ENCODE peak calls at places on chromosomes 13 and 19, in seven cellular contexts. G is psoas muscle; X is CD8-positive, alpha-beta T cell; L is fibroblast of lung; N is AG04450; C is AG10803; J is stomach. R is an unnamed sample.
A peak's percentile ranks its signal among the peaks of the same experiment; 100 is the strongest.

GRCh38 chr19:54416695-54417491 is 1.6 kb downstream of the TTYH1 start:
- DNase-seq in G (no peak), X (no peak), L (no peak), N (no peak), C (no peak), J (no peak), R (no peak)

GRCh38 chr13:102484329-102484728 is 82.5 kb upstream of the FGF14 start:
- DNase-seq in G (no peak), X (no peak), L (peak; percentile 40), N (no peak), C (no peak), J (no peak), R (peak; percentile 4)

GRCh38 chr13:112901951-112902651 is 66.9 kb upstream of the MCF2L start:
- DNase-seq in G (no peak), X (no peak), L (peak; percentile 4), N (no peak), C (no peak), J (peak; percentile 41), R (no peak)

GRCh38 chr13:99778500-99778899 is 193.1 kb downstream of the ZIC5 start:
- DNase-seq in G (no peak), X (no peak), L (no peak), N (no peak), C (no peak), J (no peak), R (no peak)

GRCh38 chr19:4794971-4795370 is 3.4 kb downstream of the FEM1A start:
- DNase-seq in G (peak; percentile 31), X (no peak), L (no peak), N (no peak), C (no peak), J (no peak), R (no peak)

GRCh38 chr19:10270180-10270615 is 722 bp upstream of the ICAM1 start:
- DNase-seq in G (peak; percentile 69), X (peak; percentile 43), L (no peak), N (no peak), C (no peak), J (peak; percentile 75), R (peak; percentile 25)

GRCh38 chr13:44759222-44759721 is 183.1 kb upstream of the TSC22D1 start:
- DNase-seq in G (no peak), X (no peak), L (no peak), N (no peak), C (no peak), J (peak; percentile 41), R (no peak)

GRCh38 chr13:95403349-95404140 is 102.3 kb upstream of the ABCC4 start:
- DNase-seq in G (no peak), X (no peak), L (no peak), N (no peak), C (no peak), J (no peak), R (no peak)

GRCh38 chr13:91647361-91647970 is 249.0 kb downstream of the GPC5 start:
- DNase-seq in G (no peak), X (no peak), L (peak; percentile 81), N (no peak), C (no peak), J (no peak), R (no peak)

GRCh38 chr19:22735911-22736645 is 47.9 kb downstream of the ZNF99 start:
- DNase-seq in G (no peak), X (no peak), L (no peak), N (no peak), C (no peak), J (no peak), R (no peak)

GRCh38 chr19:4014541-4015491 is 7.3 kb downstream of the PIAS4 start:
- DNase-seq in G (peak; percentile 55), X (no peak), L (no peak), N (no peak), C (no peak), J (peak; percentile 55), R (no peak)

GRCh38 chr19:12295191-12295590 is 508 bp upstream of the ZNF44 start:
- DNase-seq in G (no peak), X (no peak), L (no peak), N (no peak), C (no peak), J (no peak), R (no peak)

GRCh38 chr13:50123862-50124535 is 108.8 kb downstream of the KCNRG start:
- DNase-seq in G (peak; percentile 87), X (no peak), L (peak; percentile 78), N (peak; percentile 94), C (peak; percentile 98), J (peak; percentile 79), R (peak; percentile 97)

GRCh38 chr13:99227909-99228688 is 27.4 kb downstream of the UBAC2 start:
- DNase-seq in G (peak; percentile 51), X (no peak), L (no peak), N (no peak), C (no peak), J (no peak), R (no peak)

GRCh38 chr13:113927661-113928581 is 46.0 kb downstream of the C13orf46 start:
- DNase-seq in G (peak; percentile 79), X (no peak), L (peak; percentile 97), N (peak; percentile 96), C (peak; percentile 100), J (peak; percentile 32), R (peak; percentile 99)

GRCh38 chr13:67223742-67224141 is 6.4 kb downstream of the PCDH9 start:
- DNase-seq in G (no peak), X (no peak), L (peak; percentile 66), N (no peak), C (no peak), J (no peak), R (no peak)

GRCh38 chr19:46529622-46530451 is 34.2 kb upstream of the PNMA8B start:
- DNase-seq in G (peak; percentile 70), X (peak; percentile 57), L (peak; percentile 66), N (no peak), C (peak; percentile 52), J (peak; percentile 69), R (peak; percentile 69)

GRCh38 chr13:113654591-113655357 is 3.2 kb downstream of the ATP4B start:
- DNase-seq in G (no peak), X (no peak), L (no peak), N (no peak), C (no peak), J (peak; percentile 22), R (no peak)

DNA sequence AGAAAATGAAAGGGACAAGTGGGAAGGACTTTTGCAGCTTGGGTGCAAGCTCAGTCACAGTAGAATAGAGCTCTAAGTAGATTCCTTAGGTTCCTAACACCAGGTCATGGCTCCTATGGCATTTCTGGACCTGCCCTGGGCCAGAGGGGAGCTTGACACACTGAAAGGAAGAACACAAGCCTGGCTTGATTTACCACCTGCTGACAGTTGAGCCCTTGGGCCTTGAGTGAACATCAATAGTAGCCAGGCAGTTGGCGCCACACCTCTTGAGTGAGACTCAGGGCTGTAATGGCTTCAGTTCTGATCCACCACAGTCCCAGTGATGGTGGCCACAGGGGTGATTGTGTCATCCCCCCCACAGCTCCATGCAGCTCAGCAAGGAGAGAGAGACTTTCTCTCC is 221.9 kb upstream of the PCDH17 start:
- DNase-seq in G (no peak), X (no peak), L (no peak), N (no peak), C (no peak), J (no peak), R (no peak)
- H3K4me3 ChIP-seq in G (no peak overlapping the region), X (no peak overlapping the region), L (no peak overlapping the region), N (no peak overlapping the region), C (no peak overlapping the region), J (no peak overlapping the region), R (no peak overlapping the region)

GRCh38 chr19:45152504-45153338 is 8.1 kb downstream of the NKPD1 start:
- DNase-seq in G (peak; percentile 45), X (peak; percentile 14), L (peak; percentile 50), N (no peak), C (peak; percentile 36), J (peak; percentile 58), R (peak; percentile 66)
- TF ChIP-seq CTCF in G (no peak), X (no peak), L (no peak), N (no peak), C (no peak), J (no peak), R (no peak)

GRCh38 chr19:51295382-51296126 is 15.9 kb upstream of the IGLON5 start:
- DNase-seq in G (no peak), X (no peak), L (no peak), N (no peak), C (no peak), J (no peak), R (no peak)

GRCh38 chr19:51294977-51295375 is 16.5 kb upstream of the IGLON5 start:
- DNase-seq in G (no peak), X (no peak), L (no peak), N (no peak), C (no peak), J (no peak), R (no peak)

GRCh38 chr19:51293571-51294210 is 17.8 kb upstream of the IGLON5 start:
- DNase-seq in G (no peak), X (no peak), L (no peak), N (no peak), C (no peak), J (no peak), R (no peak)

GRCh38 chr19:51292971-51293370 is 18.5 kb upstream of the IGLON5 start:
- DNase-seq in G (no peak), X (no peak), L (no peak), N (no peak), C (no peak), J (no peak), R (no peak)

GRCh38 chr19:51294211-51294976 is 17.1 kb upstream of the IGLON5 start:
- DNase-seq in G (no peak), X (no peak), L (no peak), N (no peak), C (no peak), J (no peak), R (no peak)
- H3K4me3 ChIP-seq in G (no peak overlapping the region), X (no peak overlapping the region), L (no peak overlapping the region), N (no peak overlapping the region), C (no peak overlapping the region), J (no peak overlapping the region), R (no peak overlapping the region)

GRCh38 chr13:19959141-19959830 is 759 bp downstream of the ZMYM2 start:
- DNase-seq in G (peak; percentile 62), X (peak; percentile 51), L (peak; percentile 47), N (no peak), C (peak; percentile 52), J (peak; percentile 51), R (peak; percentile 57)
- TF ChIP-seq CTCF in G (no peak), X (no peak), L (peak; percentile 10), N (peak; percentile 22), C (peak; percentile 14), J (no peak), R (no peak)

GRCh38 chr13:110559429-110559943 is 2.0 kb downstream of the RAB20 start:
- DNase-seq in G (no peak), X (no peak), L (peak; percentile 58), N (no peak), C (peak; percentile 47), J (peak; percentile 91), R (peak; percentile 74)
- H3K4me3 ChIP-seq in G (peak overlapping the region; percentile 88), X (no peak overlapping the region), L (peak overlapping the region; percentile 39), N (peak overlapping the region; percentile 41), C (peak overlapping the region; percentile 49), J (peak overlapping the region; percentile 89), R (peak overlapping the region; percentile 81)